ENCODE peak calls at places on chromosomes 11 and 22, in four cellular contexts. T is lung, X is NCI-H1105 treated with DMSO at 0.1 percent for 48 hours, I is T-helper 9 cell. J is an unnamed sample.

GRCh38 chr11:65274734-65275682 is 13.2 kb downstream of the POLA2 start:
- DNase-seq in X (peak), I (no peak), T (peak), J (peak)

GRCh38 chr11:95507794-95508193 is 276.8 kb upstream of the SESN3 start:
- DNase-seq in I (no peak), X (no peak), T (no peak), J (no peak)

GRCh38 chr11:23875407-23875950 is 621.4 kb upstream of the LUZP2 start:
- DNase-seq in T (no peak), I (no peak), X (no peak), J (no peak)

GRCh38 chr11:61309141-61309540 is 14.0 kb upstream of the VWCE start:
- DNase-seq in X (no peak), I (no peak), T (no peak), J (no peak)

GRCh38 chr22:28442264-28442950 is 237.2 kb downstream of the TTC28 start:
- DNase-seq in X (no peak), T (peak), I (peak), J (no peak)

GRCh38 chr22:45180280-45180679 is 16.6 kb downstream of the NUP50 start:
- DNase-seq in I (no peak), X (no peak), T (no peak), J (no peak)

GRCh38 chr11:57349491-57350274 is 11.5 kb downstream of the P2RX3 start:
- DNase-seq in T (peak), X (peak), I (peak), J (no peak)

GRCh38 chr11:128824199-128825049 is 42.7 kb downstream of the KCNJ1 start:
- DNase-seq in I (no peak), T (no peak), X (no peak), J (no peak)

GRCh38 chr11:66478823-66479740 is 1.2 kb upstream of the DPP3 start:
- DNase-seq in X (peak), T (peak), I (no peak), J (no peak)

GRCh38 chr11:10725114-10725906 is 25.7 kb upstream of the CTR9 start:
- DNase-seq in X (no peak), T (no peak), I (no peak), J (no peak)

GRCh38 chr11:116193321-116194114 is 579.3 kb downstream of the BUD13 start:
- DNase-seq in X (peak), T (peak), I (no peak), J (no peak)

GRCh38 chr22:24059121-24059520 is 48.0 kb downstream of the CABIN1 start:
- DNase-seq in I (no peak), X (no peak), T (no peak), J (no peak)

GRCh38 chr22:21766933-21767462 is 31.4 kb upstream of the YPEL1 start:
- DNase-seq in T (no peak), I (peak), X (no peak), J (no peak)

GRCh38 chr11:63671322-63672155 is at the start of gene ATL3:
- DNase-seq in I (peak), T (peak), X (peak), J (peak)

GRCh38 chr22:37208401-37209139 is 3.7 kb downstream of the SSTR3 start:
- DNase-seq in T (no peak), I (no peak), X (no peak), J (no peak)

GRCh38 chr11:71207996-71208774 is 44.2 kb downstream of the SHANK2 start:
- DNase-seq in T (no peak), X (no peak), I (no peak), J (no peak)

GRCh38 chr11:6523253-6523652 is 26.2 kb downstream of the DNHD1 start:
- DNase-seq in I (no peak), X (no peak), T (no peak), J (no peak)

GRCh38 chr11:69013009-69013951 is at the start of gene MRGPRF:
- DNase-seq in X (no peak), I (no peak), T (peak), J (peak)

GRCh38 chr22:30196141-30196866 is 50.3 kb downstream of the LIF start:
- DNase-seq in T (peak), X (peak), I (no peak), J (no peak)

GRCh38 chr11:14544611-14545010 is 24.4 kb upstream of the PSMA1 start:
- DNase-seq in X (no peak), I (no peak), T (no peak), J (no peak)

GRCh38 chr11:6404341-6405038 is 14.2 kb downstream of the SMPD1 start:
- DNase-seq in X (no peak), T (no peak), I (no peak), J (no peak)

GRCh38 chr11:18802381-18803257 is 11.0 kb upstream of the PTPN5 start:
- DNase-seq in I (peak), X (peak), T (peak), J (no peak)

GRCh38 chr11:103031834-103032233 is 60.1 kb downstream of the DCUN1D5 start:
- DNase-seq in T (no peak), I (no peak), X (no peak), J (no peak)

GRCh38 chr11:9629064-9629463 is 34.8 kb upstream of the SWAP70 start:
- DNase-seq in X (no peak), I (no peak), T (no peak), J (no peak)

GRCh38 chr11:35187996-35188395 is 49.0 kb downstream of the CD44 start:
- DNase-seq in I (no peak), T (no peak), X (no peak), J (no peak)

GRCh38 chr11:75279273-75279672 is 38.7 kb downstream of the TPBGL start:
- DNase-seq in X (no peak), T (no peak), I (no peak), J (no peak)

GRCh38 chr11:54558407-54558806 is 45.4 kb downstream of the OR4C46 start:
- DNase-seq in T (no peak), I (no peak), X (no peak), J (no peak)

GRCh38 chr22:30202531-30203006 is 44.0 kb downstream of the LIF start:
- DNase-seq in T (peak), I (no peak), X (no peak), J (no peak)

GRCh38 chr11:26512196-26512595 is 59.9 kb downstream of the MUC15 start:
- DNase-seq in I (no peak), X (no peak), T (no peak), J (no peak)

J was measured in NCI-H2171.